ENCODE peak calls at places on chromosomes 2 and 18, in four cellular contexts. N is SK-N-SH, B is K562, U is GM12878. Y is an unnamed sample.

GRCh38 chr2:55137024-55137958 is 87.0 kb upstream of the RTN4 start:
- DNase-seq in B (no peak), U (no peak), N (no peak), Y (no peak)

GRCh38 chr18:32346667-32347066 is 124.0 kb downstream of the GAREM1 start:
- DNase-seq in U (no peak), B (no peak), N (no peak), Y (no peak)

GRCh38 chr18:38790303-38790702 is 1224.7 kb upstream of the CELF4 start:
- DNase-seq in B (no peak), N (no peak), U (no peak), Y (peak)

GRCh38 chr2:58207189-58207588 is 33.9 kb downstream of the FANCL start:
- DNase-seq in U (no peak), B (no peak), N (no peak), Y (no peak)

GRCh38 chr18:61551586-61551985 is 218.4 kb downstream of the CDH20 start:
- DNase-seq in N (peak), B (peak), U (peak), Y (peak)

GRCh38 chr18:79940126-79940813 is 11.2 kb downstream of the SLC66A2 start:
- DNase-seq in U (no peak), B (no peak), N (no peak), Y (no peak)

GRCh38 chr2:65228249-65228750 is 669 bp downstream of the ACTR2 start:
- DNase-seq in N (peak), U (peak), B (no peak), Y (peak)

GRCh38 chr2:232200195-232200594 is 178.4 kb upstream of the ALPP start:
- DNase-seq in N (no peak), U (no peak), B (no peak), Y (no peak)

GRCh38 chr2:218294430-218294999 is 2.2 kb upstream of the TMBIM1 start:
- DNase-seq in B (no peak), U (no peak), N (no peak), Y (no peak)

GRCh38 chr2:213306320-213306942 is 22.2 kb downstream of the SPAG16 start:
- DNase-seq in U (no peak), B (no peak), N (no peak), Y (no peak)

GRCh38 chr2:224722250-224722649 is 6.1 kb upstream of the CCDC195 start:
- DNase-seq in N (no peak), U (no peak), B (no peak), Y (no peak)

GRCh38 chr2:188979730-188980123 is 5.6 kb downstream of the COL3A1 start:
- DNase-seq in U (no peak), B (no peak), N (no peak), Y (no peak)

GRCh38 chr2:105422801-105423200 is 23.9 kb upstream of the FHL2 start:
- DNase-seq in N (no peak), B (no peak), U (no peak), Y (no peak)

GRCh38 chr2:19131871-19132270 is 226.6 kb downstream of the OSR1 start:
- DNase-seq in B (no peak), U (no peak), N (no peak), Y (no peak)

GRCh38 chr2:121093735-121094520 is 191.1 kb downstream of the TFCP2L1 start:
- DNase-seq in N (no peak), B (no peak), U (no peak), Y (no peak)

GRCh38 chr2:40451926-40452605 is at the start of gene SLC8A1:
- DNase-seq in U (no peak), B (no peak), N (peak), Y (no peak)
- TF ChIP-seq NFIC in U (no peak), B (no peak), N (no peak), Y (no peak)

GRCh38 chr2:241752253-241752652 is 17.8 kb downstream of the D2HGDH start:
- DNase-seq in N (no peak), U (no peak), B (no peak), Y (no peak)
- TF ChIP-seq NFIC in N (no peak), U (no peak), B (no peak), Y (no peak)

GRCh38 chr18:3093624-3094354 is 80.8 kb upstream of the LPIN2 start:
- DNase-seq in B (no peak), N (no peak), U (no peak), Y (no peak)
- TF ChIP-seq NFIC in B (no peak), N (no peak), U (no peak), Y (no peak)

GRCh38 chr2:100518801-100519200 is 44.0 kb upstream of the PDCL3 start:
- DNase-seq in U (no peak), B (no peak), N (no peak), Y (no peak)

GRCh38 chr2:100509066-100509465 is 38.8 kb downstream of the NMS start:
- DNase-seq in B (no peak), N (no peak), U (no peak), Y (no peak)

GRCh38 chr2:100517556-100517955 is 45.2 kb upstream of the PDCL3 start:
- DNase-seq in N (no peak), U (no peak), B (no peak), Y (no peak)

DNA sequence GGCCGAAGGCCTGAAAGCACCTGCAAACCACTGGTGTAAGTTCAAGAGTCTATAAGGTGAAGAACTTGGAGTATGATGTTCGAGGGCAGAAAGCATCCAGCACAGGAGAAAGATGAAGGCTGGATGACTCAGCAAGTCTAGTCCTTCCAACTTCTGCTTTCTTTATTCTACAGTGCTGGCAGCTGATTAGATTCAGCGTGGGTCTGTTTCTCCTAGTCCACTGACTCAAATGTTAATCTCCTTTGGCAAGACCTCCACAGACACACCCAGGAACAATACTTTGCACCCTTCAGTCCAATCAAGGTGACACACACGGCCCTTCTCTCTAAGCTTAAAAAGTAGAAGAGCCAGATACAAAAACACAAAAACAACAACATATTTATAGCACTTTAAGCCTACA is 43.4 kb downstream of the NMS start:
- DNase-seq in N (no peak), U (no peak), B (no peak), Y (no peak)
- TF ChIP-seq NFIC in N (no peak), U (no peak), B (peak), Y (no peak)

DNA sequence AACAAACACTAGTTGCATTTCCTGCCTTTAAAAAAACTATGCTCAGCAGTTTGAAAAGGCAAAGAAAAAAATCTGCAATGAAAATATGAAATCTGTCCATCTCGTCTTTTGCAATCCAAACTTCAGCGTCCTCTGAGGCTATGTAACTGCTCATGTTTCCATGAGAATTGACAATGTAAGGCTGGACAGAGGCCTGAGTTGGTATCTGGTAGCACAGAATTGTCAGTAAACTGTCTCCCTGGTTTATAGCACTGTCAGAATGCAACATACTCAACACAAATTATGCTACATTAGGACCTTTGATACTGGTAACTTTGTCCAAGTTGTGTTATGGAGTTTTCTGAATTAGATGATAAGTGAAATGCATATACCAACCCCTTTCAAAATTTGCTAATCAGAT is 430.0 kb downstream of the ARHGAP15 start:
- DNase-seq in N (no peak), U (no peak), B (no peak), Y (no peak)
- TF ChIP-seq NFIC in N (no peak), U (no peak), B (no peak), Y (no peak)

DNA sequence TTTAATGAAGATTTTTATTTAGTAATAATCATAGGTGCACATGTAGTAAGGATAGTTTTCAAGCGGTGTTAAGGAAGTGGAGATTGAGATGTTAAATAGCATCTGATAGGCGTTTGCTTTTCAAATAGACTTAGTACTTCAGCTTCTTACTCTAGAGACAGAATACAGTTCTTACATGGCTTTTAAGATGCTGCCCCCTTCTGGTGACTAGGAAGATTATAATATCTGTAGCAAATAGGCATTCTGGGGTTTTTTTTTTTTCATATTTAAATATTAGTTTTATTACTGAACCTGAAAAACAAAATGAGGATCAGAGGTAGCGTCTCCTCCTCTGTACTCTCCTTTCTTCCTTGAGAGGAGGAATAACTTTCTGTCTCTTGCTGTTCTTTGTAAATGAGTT is 100.2 kb downstream of the AGAP1 start:
- DNase-seq in B (peak), U (no peak), N (peak), Y (peak)
- TF ChIP-seq NFIC in B (no peak), U (no peak), N (no peak), Y (no peak)

DNA sequence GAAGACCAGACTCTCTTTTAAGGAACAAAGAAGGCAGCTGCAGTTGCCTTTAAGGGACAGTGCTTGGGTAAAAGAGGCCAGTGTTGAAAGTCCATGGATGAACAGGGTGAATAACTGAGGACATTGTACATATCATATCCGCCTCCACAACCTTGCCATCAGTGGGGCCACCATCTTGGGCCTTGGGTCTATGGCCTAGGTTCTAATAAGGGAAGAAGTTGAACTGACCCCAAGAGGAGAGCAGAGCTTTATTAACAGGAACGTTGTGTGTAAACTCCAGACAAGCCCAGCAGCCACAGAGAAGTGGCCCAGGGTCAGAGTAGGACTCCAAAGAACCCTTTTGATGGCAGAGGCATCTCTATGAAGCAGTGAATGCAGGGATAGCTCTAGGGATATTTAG is 332.8 kb downstream of the CYP26B1 start:
- DNase-seq in B (no peak), N (no peak), U (no peak), Y (no peak)
- TF ChIP-seq NFIC in B (no peak), N (no peak), U (no peak), Y (no peak)

DNA sequence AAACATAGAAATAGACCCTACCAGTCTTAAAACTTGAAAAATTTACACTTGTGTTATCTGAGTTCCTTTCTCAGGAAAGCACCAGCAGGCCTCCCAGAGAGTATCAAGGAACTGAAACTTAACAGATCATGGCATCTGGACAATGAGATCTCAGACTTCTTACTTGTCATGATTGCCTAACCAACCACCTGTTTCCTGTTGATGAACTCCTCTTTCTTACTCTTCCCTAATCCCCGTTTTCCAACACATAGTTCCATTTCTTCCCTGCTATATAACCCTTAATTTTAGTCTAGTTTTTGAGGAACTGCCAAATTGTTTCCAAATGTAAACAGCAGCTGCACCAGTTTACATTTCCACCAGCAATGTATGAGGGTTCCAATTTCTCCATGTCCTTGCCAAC is 6.1 kb upstream of the FAM171B start:
- DNase-seq in B (no peak), N (no peak), U (no peak), Y (no peak)
- TF ChIP-seq NFIC in B (no peak), N (no peak), U (no peak), Y (no peak)

DNA sequence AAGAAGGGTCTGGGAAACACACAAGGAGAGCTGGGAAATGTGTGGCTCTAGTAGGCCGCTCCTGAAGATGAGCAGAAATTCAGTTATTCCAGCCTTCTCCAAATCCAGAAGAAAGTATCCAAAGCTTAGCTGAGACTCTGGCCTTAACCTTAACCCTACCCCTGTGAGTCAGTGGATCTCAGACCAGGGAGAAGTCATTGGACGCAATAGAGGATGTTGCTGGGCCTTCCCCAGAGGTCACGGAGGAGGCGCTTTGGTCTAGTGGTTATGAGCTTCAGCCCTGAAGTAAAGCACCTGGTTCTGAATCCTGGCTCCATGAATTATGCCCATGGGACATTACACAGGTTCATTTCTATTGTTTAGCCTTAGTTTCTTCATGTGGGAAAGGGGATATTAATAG is 23.9 kb downstream of the PKDCC start:
- DNase-seq in U (no peak), N (no peak), B (no peak), Y (no peak)
- TF ChIP-seq NFIC in U (no peak), N (no peak), B (no peak), Y (no peak)